ENCODE peak calls at places on chromosomes 12 and 14, in nine cellular contexts. T, A, O, F, B, H, Q, Y and C are unnamed samples.

GRCh38 chr12:119156401-119156800 is 22.3 kb upstream of the HSPB8 start:
- DNase-seq in F (no peak), Q (no peak), O (no peak), H (no peak), Y (no peak), T (no peak), B (no peak), A (no peak), C (no peak)

GRCh38 chr14:60226296-60226695 is 22.7 kb upstream of the PPM1A start:
- DNase-seq in T (no peak), F (no peak), O (no peak), B (no peak), A (no peak), Q (no peak), Y (no peak), H (no peak), C (no peak)

GRCh38 chr14:32896979-32897723 is 41.5 kb upstream of the NPAS3 start:
- DNase-seq in B (no peak), T (no peak), A (no peak), F (no peak), O (no peak), Q (no peak), Y (peak; percentile 66), H (no peak), C (no peak)

GRCh38 chr14:34980337-34980900 is 2.4 kb upstream of the SRP54 start:
- DNase-seq in Y (no peak), F (no peak), H (no peak), T (no peak), B (no peak), O (no peak), A (no peak), Q (no peak), C (no peak)

GRCh38 chr12:122834229-122834920 is 882 bp upstream of the HIP1R start:
- DNase-seq in Y (peak; percentile 80), F (peak; percentile 33), Q (peak; percentile 35), H (peak; percentile 75), O (peak; percentile 70), B (peak; percentile 55), A (no peak), T (peak; percentile 82), C (no peak)

GRCh38 chr12:79689477-79690155 is 1.1 kb downstream of the PAWR start:
- DNase-seq in B (peak; percentile 34), A (peak; percentile 57), Q (no peak), O (peak; percentile 68), F (peak; percentile 31), T (peak; percentile 80), Y (peak; percentile 40), H (peak; percentile 74), C (peak; percentile 7)

GRCh38 chr12:131946757-131947156 is 3.0 kb upstream of the EP400 start:
- DNase-seq in H (no peak), T (peak; percentile 15), Q (no peak), B (no peak), Y (no peak), F (no peak), O (no peak), A (no peak), C (no peak)

GRCh38 chr12:95694148-95694547 is 96.4 kb downstream of the NTN4 start:
- DNase-seq in A (no peak), Y (no peak), O (peak; percentile 51), H (peak; percentile 62), B (peak; percentile 22), F (no peak), Q (no peak), T (no peak), C (no peak)

GRCh38 chr12:69671597-69671996 is 27.5 kb downstream of the BEST3 start:
- DNase-seq in T (no peak), Y (no peak), Q (no peak), F (no peak), A (no peak), B (no peak), O (no peak), H (no peak), C (no peak)

GRCh38 chr12:108008163-108008562 is 120.9 kb upstream of the WSCD2 start:
- DNase-seq in Q (no peak), A (no peak), O (no peak), F (no peak), H (no peak), Y (no peak), T (no peak), B (no peak), C (no peak)

GRCh38 chr12:64627781-64628180 is 17.5 kb downstream of the RASSF3 start:
- DNase-seq in T (no peak), B (no peak), H (no peak), O (no peak), F (no peak), A (no peak), Q (no peak), Y (peak; percentile 93), C (no peak)

GRCh38 chr12:113873741-113874140 is 92.4 kb downstream of the RBM19 start:
- DNase-seq in T (no peak), B (no peak), Y (no peak), F (no peak), Q (no peak), O (no peak), A (no peak), H (no peak), C (no peak)

GRCh38 chr12:115323223-115323905 is 639.4 kb upstream of the TBX3 start:
- DNase-seq in H (no peak), B (no peak), O (no peak), A (no peak), T (no peak), Q (no peak), Y (peak; percentile 52), F (no peak), C (no peak)

GRCh38 chr12:57236925-57237652 is 7.6 kb downstream of the SHMT2 start:
- DNase-seq in Q (no peak), B (no peak), Y (peak; percentile 55), F (no peak), A (peak; percentile 63), H (peak; percentile 44), T (no peak), O (no peak), C (no peak)

GRCh38 chr12:6552140-6552551 is 3.7 kb downstream of the IFFO1 start:
- DNase-seq in T (no peak), Q (no peak), H (no peak), A (peak; percentile 90), Y (no peak), O (no peak), B (no peak), F (no peak), C (no peak)

GRCh38 chr14:52069617-52070431 is 965 bp upstream of the NID2 start:
- DNase-seq in F (no peak), B (no peak), O (peak; percentile 27), Y (peak; percentile 69), Q (no peak), T (no peak), H (peak; percentile 53), A (no peak), C (no peak)

GRCh38 chr12:81942588-81942987 is 183.4 kb upstream of the PPFIA2 start:
- DNase-seq in A (no peak), F (no peak), T (no peak), B (no peak), Q (no peak), Y (no peak), H (no peak), O (no peak), C (no peak)

GRCh38 chr12:58503731-58504520 is 416.4 kb downstream of the LRIG3 start:
- DNase-seq in O (no peak), Q (no peak), A (no peak), Y (peak; percentile 73), H (no peak), T (no peak), B (no peak), F (no peak), C (no peak)

GRCh38 chr12:11669348-11669747 is 19.9 kb downstream of the ETV6 start:
- DNase-seq in B (no peak), A (no peak), O (no peak), F (no peak), Y (no peak), T (no peak), Q (no peak), H (no peak), C (no peak)

GRCh38 chr12:11675952-11676505 is 26.6 kb downstream of the ETV6 start:
- DNase-seq in Y (no peak), A (no peak), Q (no peak), B (no peak), O (no peak), T (no peak), H (no peak), F (no peak), C (no peak)

GRCh38 chr12:11673666-11674464 is 24.4 kb downstream of the ETV6 start:
- DNase-seq in O (no peak), T (no peak), A (no peak), F (no peak), Q (no peak), B (no peak), Y (no peak), H (no peak), C (no peak)

GRCh38 chr12:11672361-11672760 is 22.9 kb downstream of the ETV6 start:
- DNase-seq in A (no peak), T (no peak), F (no peak), Q (no peak), H (no peak), B (no peak), O (no peak), Y (no peak), C (no peak)

DNA sequence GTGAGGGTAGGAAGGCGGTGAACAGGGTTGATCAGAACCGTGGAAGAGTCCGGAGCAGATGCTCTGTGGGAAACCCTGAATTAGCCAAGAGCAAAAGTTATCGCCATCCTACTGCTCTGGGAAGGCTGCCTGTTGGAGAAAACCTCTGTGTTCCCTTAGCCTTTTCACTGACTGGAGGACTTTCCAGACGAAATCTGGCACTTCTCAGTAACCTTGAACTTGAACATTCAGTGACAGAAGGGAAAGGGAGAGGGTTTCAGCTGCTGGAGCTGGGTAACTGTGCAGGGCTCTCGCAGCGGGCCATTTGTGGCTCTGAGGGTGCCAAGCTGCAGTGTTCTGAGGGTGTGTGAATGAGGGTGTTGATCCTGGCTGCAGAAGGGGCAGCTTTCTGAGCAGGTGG is 23.4 kb downstream of the ETV6 start:
- DNase-seq in Q (no peak), T (no peak), A (no peak), O (no peak), H (no peak), B (peak; percentile 31), Y (no peak), F (no peak), C (no peak)
- H3K4me1 ChIP-seq in Q (no peaks in the 10 kb centered on the region), T (peaks cover 7% of the 10 kb centered on the region), A (peaks cover 50% of the 10 kb centered on the region), O (no peaks in the 10 kb centered on the region), H (peaks cover 15% of the 10 kb centered on the region), B (peaks cover 18% of the 10 kb centered on the region), Y (no peaks in the 10 kb centered on the region), F (peaks cover 20% of the 10 kb centered on the region), C (peaks cover 43% of the 10 kb centered on the region)

GRCh38 chr12:54405106-54405505 is 14.0 kb downstream of the ITGA5 start:
- DNase-seq in H (no peak), Y (no peak), A (peak; percentile 44), O (no peak), T (no peak), F (no peak), Q (no peak), B (no peak), C (no peak)
- H3K36me3 ChIP-seq in H (no peaks in the 10 kb centered on the region), Y (peaks cover 66% of the 10 kb centered on the region), A (peaks cover 18% of the 10 kb centered on the region), O (no peaks in the 10 kb centered on the region), T (peaks cover 4% of the 10 kb centered on the region), F (no peaks in the 10 kb centered on the region), Q (peaks cover 47% of the 10 kb centered on the region), B (no peaks in the 10 kb centered on the region), C (peaks cover 100% of the 10 kb centered on the region)

GRCh38 chr14:30610719-30611388 is 11.3 kb upstream of the SCFD1 start:
- DNase-seq in T (no peak), B (peak; percentile 77), A (peak; percentile 62), F (peak; percentile 55), O (peak; percentile 78), H (no peak), Y (peak; percentile 92), Q (peak; percentile 36), C (no peak)
- TF ChIP-seq CTCF in T (peak; percentile 22), B (peak; percentile 27), A (peak; percentile 54), F (peak; percentile 14), O (peak; percentile 37), H (no peak), Y (peak; percentile 50), Q (no peak), C (no peak)

GRCh38 chr12:110252716-110253115 is 28.3 kb upstream of the ATP2A2 start:
- DNase-seq in B (no peak), T (peak; percentile 74), Q (no peak), F (no peak), A (no peak), O (no peak), H (no peak), Y (no peak), C (no peak)
- H3K4me1 ChIP-seq in B (peaks cover 37% of the 10 kb centered on the region), T (peaks cover 36% of the 10 kb centered on the region), Q (peaks cover 49% of the 10 kb centered on the region), F (no peaks in the 10 kb centered on the region), A (peaks cover 42% of the 10 kb centered on the region), O (peaks cover 20% of the 10 kb centered on the region), H (peaks cover 25% of the 10 kb centered on the region), Y (peaks cover 6% of the 10 kb centered on the region), C (peaks cover 21% of the 10 kb centered on the region)